ENCODE peak calls at places on chromosome 5, in ten cellular contexts. C is GM23248; S is activated naive CD4-positive, alpha-beta T cell; P is mesothelial cell of epicardium; O is GM06990; R is hepatocyte; A is AG08395; Z is NCI-H2081; J is HT-29; V is progenitor cell of endocrine pancreas. Q is an unnamed sample.

GRCh38 chr5:15021286-15022046 is 149.9 kb upstream of the ANKH start:
- DNase-seq in C (peak), S (no peak), P (no peak), O (no peak), R (peak), A (peak), Z (no peak), J (peak), V (no peak), Q (no peak)

GRCh38 chr5:96721351-96721970 is 59.3 kb downstream of the CAST start:
- DNase-seq in C (peak), S (no peak), P (no peak), O (no peak), R (no peak), A (peak), Z (no peak), J (no peak), V (no peak), Q (no peak)

GRCh38 chr5:100683881-100684280 is 148.7 kb downstream of the FAM174A start:
- DNase-seq in C (no peak), S (no peak), P (no peak), O (peak), R (no peak), A (no peak), Z (no peak), J (no peak), V (no peak), Q (no peak)

GRCh38 chr5:164335837-164336236 is 830.4 kb downstream of the MAT2B start:
- DNase-seq in C (peak), S (no peak), P (no peak), O (no peak), R (no peak), A (no peak), Z (no peak), J (no peak), V (no peak), Q (no peak)

GRCh38 chr5:154095819-154096380 is 57.1 kb downstream of the MFAP3 start:
- DNase-seq in C (peak), S (no peak), P (no peak), O (no peak), R (no peak), A (no peak), Z (peak), J (no peak), V (no peak), Q (no peak)

GRCh38 chr5:37830348-37830747 is 9.5 kb downstream of the GDNF start:
- DNase-seq in C (no peak), S (no peak), P (no peak), O (no peak), R (no peak), A (no peak), Z (no peak), J (no peak), V (no peak), Q (no peak)

GRCh38 chr5:31232273-31232888 is 38.9 kb downstream of the CDH6 start:
- DNase-seq in C (peak), S (no peak), P (no peak), O (no peak), R (peak), A (peak), Z (peak), J (peak), V (no peak), Q (no peak)

GRCh38 chr5:124956471-124957029 is 210.1 kb upstream of the ZNF608 start:
- DNase-seq in C (no peak), S (no peak), P (no peak), O (no peak), R (no peak), A (no peak), Z (no peak), J (no peak), V (no peak), Q (no peak)